ENCODE peak calls at places on chromosomes 11 and 22, in five cellular contexts. Y is HCT116, J is K562, X is H1, Q is HepG2. C is an unnamed sample.

GRCh38 chr11:27282806-27283205 is 80.2 kb downstream of the CCDC34 start:
- DNase-seq in Y (no peak), Q (no peak), J (peak), X (no peak), C (no peak)

GRCh38 chr11:25890626-25891250 is 441.2 kb upstream of the ANO3 start:
- DNase-seq in J (no peak), Q (no peak), X (no peak), Y (no peak), C (no peak)

GRCh38 chr22:44289429-44290171 is 23.2 kb downstream of the SHISAL1 start:
- DNase-seq in J (no peak), Y (no peak), Q (no peak), X (no peak), C (no peak)

GRCh38 chr11:10263929-10264328 is 30.1 kb downstream of the SBF2 start:
- DNase-seq in Y (no peak), Q (no peak), J (no peak), X (no peak), C (no peak)

GRCh38 chr22:34878996-34879395 is 187.0 kb upstream of the ISX start:
- DNase-seq in X (no peak), J (no peak), Y (no peak), Q (no peak), C (no peak)

GRCh38 chr11:93648168-93648567 is 13.3 kb upstream of the CEP295 start:
- DNase-seq in Y (no peak), Q (peak), J (peak), X (no peak), C (peak)

GRCh38 chr11:117621226-117621625 is 175.8 kb downstream of the DSCAML1 start:
- DNase-seq in Q (no peak), Y (peak), J (peak), X (no peak), C (no peak)

GRCh38 chr11:132058211-132058772 is 687.9 kb downstream of the NTM start:
- DNase-seq in Y (no peak), X (no peak), Q (no peak), J (no peak), C (no peak)

GRCh38 chr11:1747753-1748466 is 2.5 kb downstream of the IFITM10 start:
- DNase-seq in Y (no peak), Q (no peak), J (no peak), X (no peak), C (no peak)

GRCh38 chr22:40975346-40975745 is 24.2 kb downstream of the RBX1 start:
- DNase-seq in J (no peak), X (no peak), Y (no peak), Q (no peak), C (no peak)

GRCh38 chr11:134957540-134958335 is 545.7 kb upstream of the B3GAT1 start:
- DNase-seq in Q (no peak), X (no peak), J (no peak), Y (no peak), C (no peak)

GRCh38 chr11:82978422-82979099 is 77.0 kb downstream of the DDIAS start:
- DNase-seq in Y (no peak), J (no peak), Q (peak), X (no peak), C (no peak)

GRCh38 chr11:85590848-85591483 is 36.2 kb downstream of the DLG2 start:
- DNase-seq in J (peak), X (no peak), Y (peak), Q (peak), C (no peak)

GRCh38 chr22:37147186-37147990 is 2.3 kb downstream of the IL2RB start:
- DNase-seq in Q (no peak), J (no peak), X (no peak), Y (no peak), C (no peak)

GRCh38 chr22:37148742-37149665 is 712 bp downstream of the IL2RB start:
- DNase-seq in X (no peak), Q (no peak), J (no peak), Y (no peak), C (no peak)

GRCh38 chr22:37145415-37146385 is 4.0 kb downstream of the IL2RB start:
- DNase-seq in Q (no peak), X (no peak), J (no peak), Y (no peak), C (no peak)

GRCh38 chr22:37146507-37147180 is 3.1 kb downstream of the IL2RB start:
- DNase-seq in Q (no peak), X (no peak), J (no peak), Y (no peak), C (no peak)

GRCh38 chr22:37148031-37148651 is 1.6 kb downstream of the IL2RB start:
- DNase-seq in X (no peak), J (no peak), Y (no peak), Q (no peak), C (no peak)
- TF ChIP-seq ZNF274 in X (no peak), J (no peak), Y (no peak), Q (no peak), C (no peak)

GRCh38 chr11:119717839-119718534 is 11.0 kb downstream of the NECTIN1 start:
- DNase-seq in Q (peak), Y (no peak), J (no peak), X (no peak), C (no peak)
- TF ChIP-seq YY1 in Q (no peak), Y (no peak), J (no peak), X (no peak), C (no peak)

GRCh38 chr11:95435628-95436353 is 204.8 kb upstream of the SESN3 start:
- DNase-seq in J (no peak), Q (no peak), Y (no peak), X (no peak), C (no peak)
- TF ChIP-seq ZNF274 in J (no peak), Q (no peak), Y (no peak), X (no peak), C (no peak)

GRCh38 chr22:46528121-46528610 is 9.3 kb downstream of the CELSR1 start:
- DNase-seq in Y (peak), J (no peak), X (no peak), Q (peak), C (no peak)
- TF ChIP-seq YY1 in Y (no peak), J (no peak), X (no peak), Q (no peak), C (no peak)

DNA sequence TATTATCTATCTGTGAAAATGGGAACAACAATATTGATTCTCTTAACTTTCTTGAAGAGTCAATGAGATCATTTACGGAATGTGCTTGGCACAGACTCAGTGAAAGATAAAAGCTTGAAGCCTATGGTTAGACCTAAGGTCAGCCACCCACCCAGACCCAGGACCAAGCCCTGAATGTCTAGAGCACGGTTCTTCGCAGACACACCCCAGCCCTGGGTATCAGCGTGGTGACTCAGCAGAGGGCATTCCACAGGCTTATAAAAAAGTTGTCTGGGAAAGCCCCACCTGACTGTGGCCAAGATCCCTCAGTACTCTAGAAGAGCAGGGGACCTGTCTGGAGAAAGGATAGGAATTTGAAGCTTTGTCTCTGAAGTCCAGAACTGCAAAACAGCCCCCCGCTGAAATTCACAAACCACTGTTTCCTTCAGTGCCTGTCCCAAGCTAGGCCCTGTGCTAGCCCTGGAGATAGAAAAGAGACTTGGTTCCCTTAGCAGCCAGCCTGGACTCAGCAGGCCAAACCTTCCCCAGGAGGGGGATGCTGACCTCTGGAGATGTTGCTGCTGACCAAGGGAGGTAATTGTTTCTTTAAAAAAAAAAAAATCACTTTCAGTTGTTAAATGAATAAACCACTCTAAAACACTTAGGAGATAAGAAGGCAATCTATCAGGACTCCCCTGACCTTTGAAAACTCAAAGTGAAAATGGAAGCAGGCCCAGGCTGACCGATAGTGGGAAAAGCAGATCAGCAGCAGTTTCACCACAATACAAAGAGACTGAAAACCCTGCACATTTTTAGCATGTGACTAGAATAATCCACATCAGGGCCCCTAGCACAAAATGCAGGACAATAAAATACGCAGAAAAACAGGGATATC is 114.0 kb downstream of the ABTB2 start:
- DNase-seq in Y (peak), Q (no peak), X (no peak), J (no peak), C (no peak)
- TF ChIP-seq ZNF274 in Y (no peak), Q (no peak), X (no peak), J (no peak), C (no peak)